ENCODE peak calls at places on chromosomes 4 and X, in five cellular contexts. One of them, this sample, is unnamed.

GRCh38 chrX:46477435-46477834 is 67.8 kb downstream of the ZNF674 start:
- DNase-seq in epithelial cell of esophagus: no peak
- DNase-seq in astrocyte of the spinal cord: peak
- DNase-seq in choroid plexus epithelial cell: peak
- DNase-seq in brain microvascular endothelial cell: no peak
- DNase-seq in this sample: no peak

GRCh38 chr4:173417833-173418232 is 18.9 kb upstream of the SCRG1 start:
- DNase-seq in epithelial cell of esophagus: no peak
- DNase-seq in brain microvascular endothelial cell: no peak
- DNase-seq in choroid plexus epithelial cell: no peak
- DNase-seq in astrocyte of the spinal cord: no peak
- DNase-seq in this sample: no peak

GRCh38 chr4:48033825-48034413 is 17.3 kb downstream of the NIPAL1 start:
- DNase-seq in epithelial cell of esophagus: peak
- DNase-seq in astrocyte of the spinal cord: no peak
- DNase-seq in brain microvascular endothelial cell: peak
- DNase-seq in choroid plexus epithelial cell: peak
- DNase-seq in this sample: peak

GRCh38 chr4:8439914-8440490 is 521 bp downstream of the ACOX3 start:
- DNase-seq in astrocyte of the spinal cord: no peak
- DNase-seq in brain microvascular endothelial cell: no peak
- DNase-seq in epithelial cell of esophagus: no peak
- DNase-seq in choroid plexus epithelial cell: peak
- DNase-seq in this sample: no peak

GRCh38 chr4:86498560-86499166 is 95.5 kb upstream of the PTPN13 start:
- DNase-seq in brain microvascular endothelial cell: peak
- DNase-seq in astrocyte of the spinal cord: peak
- DNase-seq in choroid plexus epithelial cell: peak
- DNase-seq in epithelial cell of esophagus: peak
- DNase-seq in this sample: peak

GRCh38 chr4:126123933-126124332 is 809.2 kb downstream of the FAT4 start:
- DNase-seq in choroid plexus epithelial cell: peak
- DNase-seq in epithelial cell of esophagus: no peak
- DNase-seq in astrocyte of the spinal cord: peak
- DNase-seq in brain microvascular endothelial cell: no peak
- DNase-seq in this sample: no peak

GRCh38 chr4:144411119-144411518 is 234.8 kb upstream of the HHIP start:
- DNase-seq in epithelial cell of esophagus: no peak
- DNase-seq in choroid plexus epithelial cell: no peak
- DNase-seq in astrocyte of the spinal cord: no peak
- DNase-seq in brain microvascular endothelial cell: no peak
- DNase-seq in this sample: no peak

GRCh38 chrX:72295745-72296144 is 10.0 kb downstream of the CITED1 start:
- DNase-seq in choroid plexus epithelial cell: no peak
- DNase-seq in astrocyte of the spinal cord: no peak
- DNase-seq in epithelial cell of esophagus: no peak
- DNase-seq in brain microvascular endothelial cell: no peak
- DNase-seq in this sample: no peak

GRCh38 chr4:121851354-121851753 is 18.9 kb downstream of the BBS7 start:
- DNase-seq in astrocyte of the spinal cord: no peak
- DNase-seq in epithelial cell of esophagus: no peak
- DNase-seq in choroid plexus epithelial cell: no peak
- DNase-seq in brain microvascular endothelial cell: no peak
- DNase-seq in this sample: no peak

GRCh38 chrX:14351889-14352288 is 177.4 kb upstream of the GLRA2 start:
- DNase-seq in epithelial cell of esophagus: no peak
- DNase-seq in choroid plexus epithelial cell: no peak
- DNase-seq in brain microvascular endothelial cell: no peak
- DNase-seq in astrocyte of the spinal cord: no peak
- DNase-seq in this sample: no peak

GRCh38 chrX:3545901-3546300 is 167.5 kb downstream of the PRKX start:
- DNase-seq in brain microvascular endothelial cell: no peak
- DNase-seq in epithelial cell of esophagus: peak
- DNase-seq in astrocyte of the spinal cord: no peak
- DNase-seq in choroid plexus epithelial cell: no peak
- DNase-seq in this sample: peak

GRCh38 chrX:150897371-150898319 is 823 bp downstream of the CD99L2 start:
- DNase-seq in brain microvascular endothelial cell: no peak
- DNase-seq in epithelial cell of esophagus: peak
- DNase-seq in choroid plexus epithelial cell: peak
- DNase-seq in astrocyte of the spinal cord: peak
- DNase-seq in this sample: peak

GRCh38 chr4:82045267-82045666 is 328.5 kb downstream of the HNRNPD start:
- DNase-seq in astrocyte of the spinal cord: no peak
- DNase-seq in epithelial cell of esophagus: no peak
- DNase-seq in choroid plexus epithelial cell: no peak
- DNase-seq in brain microvascular endothelial cell: no peak
- DNase-seq in this sample: no peak

GRCh38 chr4:2963185-2964076 is at the start of the genes GRK4 and NOP14:
- DNase-seq in choroid plexus epithelial cell: peak
- DNase-seq in brain microvascular endothelial cell: peak
- DNase-seq in astrocyte of the spinal cord: peak
- DNase-seq in epithelial cell of esophagus: peak
- DNase-seq in this sample: peak

GRCh38 chr4:174156239-174156826 is 127.1 kb downstream of the FBXO8 start:
- DNase-seq in choroid plexus epithelial cell: peak
- DNase-seq in astrocyte of the spinal cord: peak
- DNase-seq in epithelial cell of esophagus: peak
- DNase-seq in brain microvascular endothelial cell: peak
- DNase-seq in this sample: peak

GRCh38 chrX:153667931-153668396 is 5.6 kb downstream of the PNCK start:
- DNase-seq in astrocyte of the spinal cord: peak
- DNase-seq in brain microvascular endothelial cell: peak
- DNase-seq in choroid plexus epithelial cell: peak
- DNase-seq in epithelial cell of esophagus: peak
- DNase-seq in this sample: peak

GRCh38 chr4:8921465-8921864 is 49.8 kb upstream of the HMX1 start:
- DNase-seq in epithelial cell of esophagus: no peak
- DNase-seq in brain microvascular endothelial cell: no peak
- DNase-seq in astrocyte of the spinal cord: no peak
- DNase-seq in choroid plexus epithelial cell: no peak
- DNase-seq in this sample: no peak

GRCh38 chr4:56651071-56651384 is 30.1 kb downstream of the HOPX start:
- DNase-seq in choroid plexus epithelial cell: no peak
- DNase-seq in epithelial cell of esophagus: no peak
- DNase-seq in astrocyte of the spinal cord: no peak
- DNase-seq in brain microvascular endothelial cell: no peak
- DNase-seq in this sample: no peak

GRCh38 chr4:151860561-151861093 is 99.8 kb upstream of the GATB start:
- DNase-seq in brain microvascular endothelial cell: no peak
- DNase-seq in astrocyte of the spinal cord: no peak
- DNase-seq in epithelial cell of esophagus: no peak
- DNase-seq in choroid plexus epithelial cell: no peak
- DNase-seq in this sample: no peak

GRCh38 chr4:167234388-167234881 is at the start of gene SPOCK3:
- DNase-seq in brain microvascular endothelial cell: peak
- DNase-seq in astrocyte of the spinal cord: peak
- DNase-seq in choroid plexus epithelial cell: peak
- DNase-seq in epithelial cell of esophagus: peak
- DNase-seq in this sample: no peak

GRCh38 chrX:69280956-69281355 is 115.7 kb upstream of the PJA1 start:
- DNase-seq in astrocyte of the spinal cord: no peak
- DNase-seq in choroid plexus epithelial cell: no peak
- DNase-seq in brain microvascular endothelial cell: no peak
- DNase-seq in epithelial cell of esophagus: no peak
- DNase-seq in this sample: no peak

GRCh38 chrX:155086202-155086840 is 15.0 kb downstream of the BRCC3 start:
- DNase-seq in brain microvascular endothelial cell: no peak
- DNase-seq in choroid plexus epithelial cell: peak
- DNase-seq in astrocyte of the spinal cord: peak
- DNase-seq in epithelial cell of esophagus: peak
- DNase-seq in this sample: no peak

GRCh38 chr4:134201216-134202098 is at the start of gene PABPC4L:
- DNase-seq in epithelial cell of esophagus: peak
- DNase-seq in choroid plexus epithelial cell: peak
- DNase-seq in brain microvascular endothelial cell: peak
- DNase-seq in astrocyte of the spinal cord: peak
- DNase-seq in this sample: peak

GRCh38 chrX:150886381-150886780 is 12.1 kb downstream of the CD99L2 start:
- DNase-seq in epithelial cell of esophagus: peak
- DNase-seq in choroid plexus epithelial cell: no peak
- DNase-seq in brain microvascular endothelial cell: no peak
- DNase-seq in astrocyte of the spinal cord: no peak
- DNase-seq in this sample: no peak

GRCh38 chr4:41933997-41934812 is 1.0 kb upstream of the TMEM33 start:
- DNase-seq in epithelial cell of esophagus: peak
- DNase-seq in astrocyte of the spinal cord: no peak
- DNase-seq in choroid plexus epithelial cell: no peak
- DNase-seq in brain microvascular endothelial cell: no peak
- DNase-seq in this sample: no peak
- TF ChIP-seq CTCF in epithelial cell of esophagus: no peak
- TF ChIP-seq CTCF in astrocyte of the spinal cord: no peak
- TF ChIP-seq CTCF in choroid plexus epithelial cell: no peak
- TF ChIP-seq CTCF in brain microvascular endothelial cell: no peak
- TF ChIP-seq CTCF in this sample: no peak

DNA sequence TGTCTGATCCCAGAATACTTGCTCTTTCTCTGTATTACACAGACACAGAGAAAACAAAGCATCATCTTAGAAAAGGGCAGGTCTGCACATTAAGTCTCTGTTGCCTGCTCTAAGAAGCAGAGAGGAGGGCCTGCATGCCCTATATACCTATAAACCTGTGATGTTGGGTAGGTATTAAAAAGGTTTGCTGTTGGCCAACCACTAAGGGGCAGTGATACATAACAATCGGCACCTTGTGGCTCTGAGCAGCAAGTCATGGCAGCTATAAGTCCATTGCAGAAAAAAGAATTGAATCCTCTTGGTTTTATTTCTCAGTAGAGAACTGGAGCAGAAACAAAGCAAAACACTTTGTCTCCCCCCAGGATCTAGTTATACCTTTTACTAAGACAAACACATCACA is 1364.4 kb downstream of the STIM2 start:
- DNase-seq in brain microvascular endothelial cell: peak
- DNase-seq in astrocyte of the spinal cord: peak
- DNase-seq in choroid plexus epithelial cell: peak
- DNase-seq in epithelial cell of esophagus: peak
- DNase-seq in this sample: peak
- TF ChIP-seq CTCF in brain microvascular endothelial cell: peak
- TF ChIP-seq CTCF in astrocyte of the spinal cord: peak
- TF ChIP-seq CTCF in choroid plexus epithelial cell: peak
- TF ChIP-seq CTCF in epithelial cell of esophagus: peak
- TF ChIP-seq CTCF in this sample: peak

GRCh38 chr4:153748378-153748777 is 11.4 kb downstream of the RNF175 start:
- DNase-seq in astrocyte of the spinal cord: peak
- DNase-seq in choroid plexus epithelial cell: peak
- DNase-seq in epithelial cell of esophagus: peak
- DNase-seq in brain microvascular endothelial cell: peak
- DNase-seq in this sample: peak
- TF ChIP-seq CTCF in astrocyte of the spinal cord: no peak
- TF ChIP-seq CTCF in choroid plexus epithelial cell: no peak
- TF ChIP-seq CTCF in epithelial cell of esophagus: no peak
- TF ChIP-seq CTCF in brain microvascular endothelial cell: no peak
- TF ChIP-seq CTCF in this sample: no peak

DNA sequence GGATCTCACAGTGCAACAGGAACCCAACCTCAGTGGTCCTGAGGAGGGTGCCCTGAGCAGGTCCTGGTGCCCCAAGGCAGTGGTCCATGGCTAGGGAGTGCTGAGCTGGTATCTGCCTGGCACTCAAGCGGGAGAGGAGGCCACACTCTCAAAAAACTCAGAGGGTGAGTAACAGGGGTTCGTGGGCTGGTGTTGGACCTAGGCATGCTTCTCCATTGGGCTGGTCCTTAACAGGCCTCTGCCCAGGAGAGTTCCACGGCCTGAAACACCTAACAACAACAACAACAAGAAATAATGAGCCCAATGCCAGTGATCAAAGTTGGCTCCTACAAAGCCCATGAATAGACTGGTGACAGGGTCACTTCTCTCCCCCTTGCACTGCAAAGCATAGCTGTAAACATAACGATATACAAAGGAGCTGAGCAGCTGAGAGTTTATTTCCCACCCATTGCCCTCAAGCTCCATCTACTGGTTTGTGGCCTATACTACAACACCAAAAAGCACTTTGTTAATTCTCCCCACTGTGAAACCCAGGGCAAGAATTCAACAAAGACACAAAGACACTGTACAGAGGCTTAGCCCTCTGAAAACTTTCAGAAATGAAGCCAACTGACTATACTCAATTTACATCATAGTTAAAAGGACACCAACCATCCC is 736.2 kb upstream of the ADGRL3 start:
- DNase-seq in astrocyte of the spinal cord: no peak
- DNase-seq in choroid plexus epithelial cell: peak
- DNase-seq in brain microvascular endothelial cell: peak
- DNase-seq in epithelial cell of esophagus: peak
- DNase-seq in this sample: peak
- TF ChIP-seq CTCF in astrocyte of the spinal cord: peak
- TF ChIP-seq CTCF in choroid plexus epithelial cell: peak
- TF ChIP-seq CTCF in brain microvascular endothelial cell: peak
- TF ChIP-seq CTCF in epithelial cell of esophagus: peak
- TF ChIP-seq CTCF in this sample: peak

DNA sequence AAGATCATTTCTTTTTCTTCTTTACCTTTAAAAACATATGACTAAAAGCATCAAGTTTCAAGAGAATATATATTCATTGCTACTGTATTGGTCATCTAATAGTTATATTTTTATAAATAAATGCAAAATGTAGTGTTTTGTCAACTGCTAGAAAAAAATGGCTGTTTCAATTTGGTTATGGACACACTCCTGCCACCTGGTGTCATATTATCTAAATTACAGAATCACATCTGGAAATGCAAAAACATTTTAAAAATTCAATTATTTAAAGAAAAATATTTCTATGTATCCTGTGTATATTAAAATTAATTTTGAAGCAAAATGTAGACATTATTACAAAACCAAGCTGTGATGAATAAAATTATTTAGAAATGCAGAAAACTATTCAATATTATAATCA is 329.4 kb upstream of the PCDH18 start:
- DNase-seq in choroid plexus epithelial cell: peak
- DNase-seq in brain microvascular endothelial cell: no peak
- DNase-seq in epithelial cell of esophagus: peak
- DNase-seq in astrocyte of the spinal cord: peak
- DNase-seq in this sample: peak
- TF ChIP-seq CTCF in choroid plexus epithelial cell: peak
- TF ChIP-seq CTCF in brain microvascular endothelial cell: peak
- TF ChIP-seq CTCF in epithelial cell of esophagus: peak
- TF ChIP-seq CTCF in astrocyte of the spinal cord: peak
- TF ChIP-seq CTCF in this sample: peak

GRCh38 chr4:148874331-148874730 is 432.1 kb upstream of the NR3C2 start:
- DNase-seq in choroid plexus epithelial cell: no peak
- DNase-seq in epithelial cell of esophagus: peak
- DNase-seq in astrocyte of the spinal cord: no peak
- DNase-seq in brain microvascular endothelial cell: no peak
- DNase-seq in this sample: no peak
- TF ChIP-seq CTCF in choroid plexus epithelial cell: no peak
- TF ChIP-seq CTCF in epithelial cell of esophagus: peak
- TF ChIP-seq CTCF in astrocyte of the spinal cord: no peak
- TF ChIP-seq CTCF in brain microvascular endothelial cell: no peak
- TF ChIP-seq CTCF in this sample: no peak

GRCh38 chr4:188372856-188373255 is 233.6 kb downstream of the TRIML1 start:
- DNase-seq in epithelial cell of esophagus: no peak
- DNase-seq in astrocyte of the spinal cord: no peak
- DNase-seq in choroid plexus epithelial cell: no peak
- DNase-seq in brain microvascular endothelial cell: no peak
- DNase-seq in this sample: no peak
- TF ChIP-seq CTCF in epithelial cell of esophagus: no peak
- TF ChIP-seq CTCF in astrocyte of the spinal cord: no peak
- TF ChIP-seq CTCF in choroid plexus epithelial cell: no peak
- TF ChIP-seq CTCF in brain microvascular endothelial cell: peak
- TF ChIP-seq CTCF in this sample: no peak